ENCODE peak calls at places on chromosomes 12 and 14, in five cellular contexts. D is GDM1; U is stimulated activated CD4-positive, alpha-beta T cell treated with anti-CD3 and anti-CD28 coated beads, Interleukin-2, amount 100 ng/mL, for 24 hours; K is Kasumi-1; Y is natural killer cell. I is an unnamed sample.

GRCh38 chr14:68143341-68143807 is 323.8 kb downstream of the RAD51B start:
- DNase-seq in D (peak; percentile 63), U (no peak), K (peak; percentile 74), Y (no peak), I (no peak)

GRCh38 chr12:26226629-26227375 is 31.4 kb downstream of the SSPN start:
- DNase-seq in D (no peak), U (peak; percentile 8), K (peak; percentile 10), Y (no peak), I (no peak)

GRCh38 chr12:104567832-104568490 is 111.2 kb downstream of the CHST11 start:
- DNase-seq in D (peak; percentile 4), U (no peak), K (peak; percentile 21), Y (no peak), I (no peak)

GRCh38 chr12:117072106-117072505 is 27.1 kb downstream of the TESC start:
- DNase-seq in D (no peak), U (no peak), K (no peak), Y (no peak), I (no peak)

GRCh38 chr12:108066583-108067234 is 62.4 kb upstream of the WSCD2 start:
- DNase-seq in D (no peak), U (no peak), K (no peak), Y (no peak), I (no peak)

GRCh38 chr12:6866920-6867406 is 368 bp upstream of the TPI1 start:
- DNase-seq in D (no peak), U (no peak), K (peak; percentile 40), Y (no peak), I (no peak)

GRCh38 chr12:6765048-6765633 is 1.0 kb upstream of the PTMS start:
- DNase-seq in D (no peak), U (no peak), K (no peak), Y (no peak), I (no peak)

GRCh38 chr12:108301346-108301745 is 37.8 kb downstream of the CMKLR1 start:
- DNase-seq in D (no peak), U (no peak), K (no peak), Y (no peak), I (no peak)

GRCh38 chr12:69555461-69555860 is 29.8 kb upstream of the CCT2 start:
- DNase-seq in D (no peak), U (no peak), K (no peak), Y (no peak), I (no peak)

GRCh38 chr12:58443981-58444371 is 476.3 kb downstream of the LRIG3 start:
- DNase-seq in D (no peak), U (no peak), K (no peak), Y (no peak), I (no peak)

GRCh38 chr12:52949413-52950331 is 754 bp downstream of the KRT18 start:
- DNase-seq in D (no peak), U (no peak), K (no peak), Y (no peak), I (no peak)

GRCh38 chr14:20413785-20414117 is 450 bp upstream of the TEP1 start:
- DNase-seq in D (peak; percentile 35), U (peak; percentile 16), K (peak; percentile 48), Y (no peak), I (no peak)

GRCh38 chr12:55926738-55927587 is 731 bp downstream of the PYM1 start:
- DNase-seq in D (peak; percentile 92), U (peak; percentile 92), K (peak; percentile 94), Y (peak; percentile 83), I (peak; percentile 84)

GRCh38 chr12:34402899-34403705 is 380.8 kb downstream of the ALG10 start:
- DNase-seq in D (no peak), U (no peak), K (no peak), Y (peak; percentile 7), I (peak; percentile 5)